ENCODE peak calls at places on chromosomes 13 and 19, in ten cellular contexts. One of them, this sample, is unnamed.

GRCh38 chr19:2983351-2984195 is 6.2 kb downstream of the TLE6 start:
- DNase-seq in pancreas: no peak
- DNase-seq in prostate gland: peak
- DNase-seq in GM13976: peak
- DNase-seq in tibial nerve: peak
- DNase-seq in astrocyte of the spinal cord: peak
- DNase-seq in IMR-90: peak
- DNase-seq in heart right ventricle: peak
- DNase-seq in HL-60: no peak
- DNase-seq in glutamatergic neuron: peak
- DNase-seq in this sample: no peak

GRCh38 chr19:15181394-15181793 is 19.4 kb downstream of the NOTCH3 start:
- DNase-seq in pancreas: no peak
- DNase-seq in prostate gland: no peak
- DNase-seq in GM13976: no peak
- DNase-seq in tibial nerve: no peak
- DNase-seq in astrocyte of the spinal cord: no peak
- DNase-seq in IMR-90: no peak
- DNase-seq in heart right ventricle: no peak
- DNase-seq in HL-60: no peak
- DNase-seq in glutamatergic neuron: no peak
- DNase-seq in this sample: no peak

GRCh38 chr13:87426737-87427136 is 244.4 kb upstream of the SLITRK5 start:
- DNase-seq in pancreas: no peak
- DNase-seq in prostate gland: no peak
- DNase-seq in GM13976: no peak
- DNase-seq in tibial nerve: no peak
- DNase-seq in astrocyte of the spinal cord: no peak
- DNase-seq in IMR-90: no peak
- DNase-seq in heart right ventricle: no peak
- DNase-seq in HL-60: no peak
- DNase-seq in glutamatergic neuron: no peak
- DNase-seq in this sample: no peak

GRCh38 chr19:53942001-53942786 is 20.5 kb upstream of the CACNG8 start:
- DNase-seq in pancreas: no peak
- DNase-seq in prostate gland: no peak
- DNase-seq in GM13976: no peak
- DNase-seq in tibial nerve: no peak
- DNase-seq in astrocyte of the spinal cord: no peak
- DNase-seq in IMR-90: no peak
- DNase-seq in heart right ventricle: no peak
- DNase-seq in HL-60: no peak
- DNase-seq in glutamatergic neuron: peak
- DNase-seq in this sample: no peak

GRCh38 chr13:39051157-39051556 is 12.9 kb downstream of the NHLRC3 start:
- DNase-seq in pancreas: no peak
- DNase-seq in prostate gland: no peak
- DNase-seq in GM13976: peak
- DNase-seq in tibial nerve: no peak
- DNase-seq in astrocyte of the spinal cord: peak
- DNase-seq in IMR-90: peak
- DNase-seq in heart right ventricle: no peak
- DNase-seq in HL-60: no peak
- DNase-seq in glutamatergic neuron: no peak
- DNase-seq in this sample: no peak

GRCh38 chr19:53332484-53332883 is 1.1 kb upstream of the ZNF845 start:
- DNase-seq in pancreas: no peak
- DNase-seq in prostate gland: no peak
- DNase-seq in GM13976: no peak
- DNase-seq in tibial nerve: no peak
- DNase-seq in astrocyte of the spinal cord: no peak
- DNase-seq in IMR-90: no peak
- DNase-seq in heart right ventricle: no peak
- DNase-seq in HL-60: no peak
- DNase-seq in glutamatergic neuron: no peak
- DNase-seq in this sample: no peak

GRCh38 chr19:42831221-42832019 is 48.1 kb downstream of the PSG1 start:
- DNase-seq in pancreas: no peak
- DNase-seq in prostate gland: no peak
- DNase-seq in GM13976: no peak
- DNase-seq in tibial nerve: no peak
- DNase-seq in astrocyte of the spinal cord: no peak
- DNase-seq in IMR-90: no peak
- DNase-seq in heart right ventricle: no peak
- DNase-seq in HL-60: no peak
- DNase-seq in glutamatergic neuron: no peak
- DNase-seq in this sample: no peak

GRCh38 chr19:18168673-18169381 is 4.8 kb upstream of the IFI30 start:
- DNase-seq in pancreas: no peak
- DNase-seq in prostate gland: no peak
- DNase-seq in GM13976: no peak
- DNase-seq in tibial nerve: no peak
- DNase-seq in astrocyte of the spinal cord: no peak
- DNase-seq in IMR-90: no peak
- DNase-seq in heart right ventricle: no peak
- DNase-seq in HL-60: no peak
- DNase-seq in glutamatergic neuron: no peak
- DNase-seq in this sample: no peak

GRCh38 chr19:19213822-19214558 is 2.2 kb downstream of the NCAN start:
- DNase-seq in pancreas: no peak
- DNase-seq in prostate gland: no peak
- DNase-seq in GM13976: no peak
- DNase-seq in tibial nerve: no peak
- DNase-seq in astrocyte of the spinal cord: no peak
- DNase-seq in IMR-90: no peak
- DNase-seq in heart right ventricle: no peak
- DNase-seq in HL-60: no peak
- DNase-seq in glutamatergic neuron: peak
- DNase-seq in this sample: no peak

GRCh38 chr19:58466089-58466759 is 656 bp upstream of the ZNF324 start:
- DNase-seq in pancreas: no peak
- DNase-seq in prostate gland: no peak
- DNase-seq in GM13976: no peak
- DNase-seq in tibial nerve: no peak
- DNase-seq in astrocyte of the spinal cord: no peak
- DNase-seq in IMR-90: no peak
- DNase-seq in heart right ventricle: no peak
- DNase-seq in HL-60: no peak
- DNase-seq in glutamatergic neuron: no peak
- DNase-seq in this sample: no peak

GRCh38 chr19:58468216-58468839 is 1.4 kb downstream of the ZNF324 start:
- DNase-seq in pancreas: no peak
- DNase-seq in prostate gland: no peak
- DNase-seq in GM13976: no peak
- DNase-seq in tibial nerve: no peak
- DNase-seq in astrocyte of the spinal cord: no peak
- DNase-seq in IMR-90: peak
- DNase-seq in heart right ventricle: no peak
- DNase-seq in HL-60: peak
- DNase-seq in glutamatergic neuron: no peak
- DNase-seq in this sample: no peak

GRCh38 chr19:58471736-58472135 is 4.4 kb upstream of the ZNF446 start:
- DNase-seq in pancreas: peak
- DNase-seq in prostate gland: no peak
- DNase-seq in GM13976: no peak
- DNase-seq in tibial nerve: no peak
- DNase-seq in astrocyte of the spinal cord: no peak
- DNase-seq in IMR-90: no peak
- DNase-seq in heart right ventricle: no peak
- DNase-seq in HL-60: no peak
- DNase-seq in glutamatergic neuron: no peak
- DNase-seq in this sample: no peak

GRCh38 chr19:58469241-58470013 is 2.5 kb downstream of the ZNF324 start:
- DNase-seq in pancreas: no peak
- DNase-seq in prostate gland: no peak
- DNase-seq in GM13976: no peak
- DNase-seq in tibial nerve: no peak
- DNase-seq in astrocyte of the spinal cord: no peak
- DNase-seq in IMR-90: no peak
- DNase-seq in heart right ventricle: no peak
- DNase-seq in HL-60: no peak
- DNase-seq in glutamatergic neuron: no peak
- DNase-seq in this sample: no peak

DNA sequence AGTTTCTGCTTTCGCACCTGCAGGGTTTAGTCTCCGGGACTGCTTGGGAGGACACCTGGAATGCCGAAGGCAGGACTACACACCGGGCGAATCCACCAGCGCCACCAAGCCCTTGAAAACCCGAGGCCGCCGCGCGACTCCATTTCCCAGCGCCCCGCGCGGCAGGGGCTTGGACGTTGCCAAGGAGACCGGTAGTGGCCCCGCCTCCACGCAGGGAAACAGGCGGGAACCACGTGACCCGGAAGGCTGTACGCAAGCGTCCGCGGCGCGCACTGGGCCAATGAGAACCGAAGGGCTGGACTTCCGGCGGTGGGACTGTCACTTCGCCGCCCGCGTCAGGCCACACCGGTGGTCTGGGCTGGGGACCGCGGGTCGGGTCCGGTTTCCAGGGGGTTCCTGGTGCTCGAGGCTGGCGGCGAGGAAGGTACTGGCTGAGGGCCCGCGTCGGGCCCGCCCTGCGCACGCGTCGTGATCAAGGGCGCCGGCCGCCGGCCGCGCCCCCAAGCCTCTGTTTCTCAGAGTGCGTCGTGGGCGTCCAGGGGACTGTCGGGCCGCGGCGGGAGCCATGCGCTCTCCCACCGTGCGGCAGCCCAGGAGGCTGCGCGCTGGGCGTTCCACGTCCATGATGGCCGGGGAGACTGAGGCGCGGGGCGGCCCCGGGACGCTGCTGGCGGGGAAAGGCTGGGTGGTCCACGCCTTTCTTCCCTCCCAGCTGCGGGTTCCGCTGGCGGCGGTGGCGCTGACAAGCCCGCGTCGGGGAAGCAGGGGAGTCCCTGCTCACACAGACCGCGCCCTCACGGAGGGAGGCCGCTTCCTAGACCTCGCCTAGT is at the start of gene ZNF324:
- DNase-seq in pancreas: peak
- DNase-seq in prostate gland: peak
- DNase-seq in GM13976: peak
- DNase-seq in tibial nerve: peak
- DNase-seq in astrocyte of the spinal cord: peak
- DNase-seq in IMR-90: peak
- DNase-seq in heart right ventricle: peak
- DNase-seq in HL-60: peak
- DNase-seq in glutamatergic neuron: peak
- DNase-seq in this sample: peak
- TF ChIP-seq CTCF in pancreas: no peak
- TF ChIP-seq CTCF in prostate gland: no peak
- TF ChIP-seq CTCF in GM13976: peak
- TF ChIP-seq CTCF in tibial nerve: no peak
- TF ChIP-seq CTCF in astrocyte of the spinal cord: no peak
- TF ChIP-seq CTCF in IMR-90: no peak
- TF ChIP-seq CTCF in heart right ventricle: peak
- TF ChIP-seq CTCF in HL-60: no peak
- TF ChIP-seq CTCF in glutamatergic neuron: no peak
- TF ChIP-seq CTCF in this sample: no peak

GRCh38 chr19:14089662-14090508 is 666 bp downstream of the SAMD1 start:
- DNase-seq in pancreas: peak
- DNase-seq in prostate gland: no peak
- DNase-seq in GM13976: no peak
- DNase-seq in tibial nerve: peak
- DNase-seq in astrocyte of the spinal cord: peak
- DNase-seq in IMR-90: peak
- DNase-seq in heart right ventricle: no peak
- DNase-seq in HL-60: peak
- DNase-seq in glutamatergic neuron: peak
- DNase-seq in this sample: no peak
- TF ChIP-seq CTCF in pancreas: no peak
- TF ChIP-seq CTCF in prostate gland: no peak
- TF ChIP-seq CTCF in GM13976: peak
- TF ChIP-seq CTCF in tibial nerve: peak
- TF ChIP-seq CTCF in astrocyte of the spinal cord: no peak
- TF ChIP-seq CTCF in IMR-90: no peak
- TF ChIP-seq CTCF in heart right ventricle: peak
- TF ChIP-seq CTCF in HL-60: no peak
- TF ChIP-seq CTCF in glutamatergic neuron: no peak
- TF ChIP-seq CTCF in this sample: no peak

GRCh38 chr19:13459351-13459750 is 46.9 kb downstream of the CACNA1A start:
- DNase-seq in pancreas: no peak
- DNase-seq in prostate gland: no peak
- DNase-seq in GM13976: no peak
- DNase-seq in tibial nerve: no peak
- DNase-seq in astrocyte of the spinal cord: no peak
- DNase-seq in IMR-90: no peak
- DNase-seq in heart right ventricle: no peak
- DNase-seq in HL-60: no peak
- DNase-seq in glutamatergic neuron: no peak
- DNase-seq in this sample: no peak

GRCh38 chr19:13461536-13461935 is 44.7 kb downstream of the CACNA1A start:
- DNase-seq in pancreas: no peak
- DNase-seq in prostate gland: no peak
- DNase-seq in GM13976: no peak
- DNase-seq in tibial nerve: no peak
- DNase-seq in astrocyte of the spinal cord: no peak
- DNase-seq in IMR-90: no peak
- DNase-seq in heart right ventricle: no peak
- DNase-seq in HL-60: no peak
- DNase-seq in glutamatergic neuron: no peak
- DNase-seq in this sample: no peak

GRCh38 chr19:13463296-13463695 is 43.0 kb downstream of the CACNA1A start:
- DNase-seq in pancreas: no peak
- DNase-seq in prostate gland: no peak
- DNase-seq in GM13976: peak
- DNase-seq in tibial nerve: no peak
- DNase-seq in astrocyte of the spinal cord: peak
- DNase-seq in IMR-90: peak
- DNase-seq in heart right ventricle: peak
- DNase-seq in HL-60: peak
- DNase-seq in glutamatergic neuron: no peak
- DNase-seq in this sample: no peak

GRCh38 chr19:13460045-13460444 is 46.2 kb downstream of the CACNA1A start:
- DNase-seq in pancreas: no peak
- DNase-seq in prostate gland: no peak
- DNase-seq in GM13976: no peak
- DNase-seq in tibial nerve: no peak
- DNase-seq in astrocyte of the spinal cord: no peak
- DNase-seq in IMR-90: no peak
- DNase-seq in heart right ventricle: no peak
- DNase-seq in HL-60: no peak
- DNase-seq in glutamatergic neuron: no peak
- DNase-seq in this sample: no peak
- TF ChIP-seq CTCF in pancreas: no peak
- TF ChIP-seq CTCF in prostate gland: no peak
- TF ChIP-seq CTCF in GM13976: no peak
- TF ChIP-seq CTCF in tibial nerve: no peak
- TF ChIP-seq CTCF in astrocyte of the spinal cord: no peak
- TF ChIP-seq CTCF in IMR-90: no peak
- TF ChIP-seq CTCF in heart right ventricle: no peak
- TF ChIP-seq CTCF in HL-60: no peak
- TF ChIP-seq CTCF in glutamatergic neuron: no peak
- TF ChIP-seq CTCF in this sample: no peak

DNA sequence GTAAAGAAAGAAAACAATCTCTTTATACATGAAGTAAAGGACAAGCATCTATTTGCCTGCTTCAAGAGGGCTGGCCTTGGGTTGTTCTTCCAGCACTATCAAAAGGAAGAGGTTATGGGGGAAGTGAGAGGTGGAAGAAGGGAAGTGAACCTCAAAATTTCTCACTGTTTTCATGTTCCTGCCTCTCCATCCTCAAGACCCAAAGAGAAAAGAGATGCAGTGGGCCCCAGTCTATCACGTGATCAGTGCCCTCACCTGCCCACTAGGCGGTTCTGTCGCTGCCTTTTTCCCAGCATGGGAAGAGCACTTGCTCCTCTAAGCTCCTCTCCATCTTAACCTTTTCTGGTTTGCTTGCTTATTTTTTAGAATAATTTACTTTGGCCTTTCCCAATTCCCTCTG is 6.2 kb upstream of the USP12 start:
- DNase-seq in pancreas: no peak
- DNase-seq in prostate gland: no peak
- DNase-seq in GM13976: peak
- DNase-seq in tibial nerve: no peak
- DNase-seq in astrocyte of the spinal cord: no peak
- DNase-seq in IMR-90: no peak
- DNase-seq in heart right ventricle: no peak
- DNase-seq in HL-60: no peak
- DNase-seq in glutamatergic neuron: no peak
- DNase-seq in this sample: no peak
- TF ChIP-seq CTCF in pancreas: no peak
- TF ChIP-seq CTCF in prostate gland: no peak
- TF ChIP-seq CTCF in GM13976: peak
- TF ChIP-seq CTCF in tibial nerve: no peak
- TF ChIP-seq CTCF in astrocyte of the spinal cord: no peak
- TF ChIP-seq CTCF in IMR-90: no peak
- TF ChIP-seq CTCF in heart right ventricle: no peak
- TF ChIP-seq CTCF in HL-60: no peak
- TF ChIP-seq CTCF in glutamatergic neuron: no peak
- TF ChIP-seq CTCF in this sample: no peak

This sample was measured in CD14-positive monocyte.